ENCODE peak calls at places on chromosomes 13 and 19, in seven cellular contexts. C, E, T, O, R, N and M are unnamed samples.

GRCh38 chr13:50441141-50441540 is 402.4 kb downstream of the DLEU7 start:
- DNase-seq in C (no peak), E (no peak), T (no peak), O (no peak), R (no peak), N (no peak), M (no peak)

GRCh38 chr13:88979465-88980180 is 1308.5 kb downstream of the SLITRK5 start:
- DNase-seq in C (no peak), E (peak), T (no peak), O (no peak), R (no peak), N (no peak), M (no peak)

GRCh38 chr13:108176685-108177274 is 38.6 kb downstream of the LIG4 start:
- DNase-seq in C (peak), E (peak), T (no peak), O (no peak), R (no peak), N (no peak), M (no peak)

GRCh38 chr19:18954094-18954493 is 13.1 kb upstream of the HOMER3 start:
- DNase-seq in C (no peak), E (no peak), T (no peak), O (no peak), R (no peak), N (no peak), M (no peak)

GRCh38 chr19:19077103-19077502 is 13.3 kb downstream of the SLC25A42 start:
- DNase-seq in C (no peak), E (no peak), T (no peak), O (no peak), R (no peak), N (no peak), M (no peak)

GRCh38 chr13:91667486-91667885 is 269.1 kb downstream of the GPC5 start:
- DNase-seq in C (no peak), E (no peak), T (no peak), O (no peak), R (no peak), N (no peak), M (no peak)

GRCh38 chr19:46442808-46443450 is 14.2 kb upstream of the PNMA8C start:
- DNase-seq in C (no peak), E (no peak), T (no peak), O (peak), R (no peak), N (peak), M (no peak)

GRCh38 chr13:61162636-61163035 is 253.0 kb downstream of the PCDH20 start:
- DNase-seq in C (no peak), E (no peak), T (no peak), O (no peak), R (no peak), N (no peak), M (no peak)

GRCh38 chr19:10915511-10916091 is 12.8 kb downstream of the YIPF2 start:
- DNase-seq in C (no peak), E (no peak), T (no peak), O (peak), R (no peak), N (peak), M (no peak)

GRCh38 chr13:20392530-20392929 is 133.1 kb downstream of the CRYL1 start:
- DNase-seq in C (no peak), E (no peak), T (no peak), O (no peak), R (no peak), N (no peak), M (no peak)

GRCh38 chr13:77056382-77056781 is 29.4 kb upstream of the FBXL3 start:
- DNase-seq in C (no peak), E (no peak), T (no peak), O (no peak), R (no peak), N (no peak), M (no peak)

GRCh38 chr13:46748300-46748699 is 48.7 kb downstream of the ESD start:
- DNase-seq in C (no peak), E (no peak), T (no peak), O (no peak), R (no peak), N (no peak), M (no peak)

GRCh38 chr13:30616927-30617314 is 799 bp upstream of the USPL1 start:
- DNase-seq in C (no peak), E (peak), T (no peak), O (peak), R (peak), N (peak), M (peak)

GRCh38 chr19:33639034-33639681 is 17.4 kb downstream of the CHST8 start:
- DNase-seq in C (no peak), E (no peak), T (no peak), O (no peak), R (no peak), N (no peak), M (no peak)

GRCh38 chr19:3867971-3868769 is 668 bp downstream of the ZFR2 start:
- DNase-seq in C (no peak), E (no peak), T (peak), O (no peak), R (no peak), N (no peak), M (no peak)

GRCh38 chr13:109700176-109700575 is 86.2 kb downstream of the IRS2 start:
- DNase-seq in C (no peak), E (no peak), T (no peak), O (no peak), R (peak), N (peak), M (peak)

GRCh38 chr13:41079725-41080124 is 18.4 kb downstream of the WBP4 start:
- DNase-seq in C (no peak), E (no peak), T (no peak), O (no peak), R (no peak), N (no peak), M (no peak)

GRCh38 chr19:42200116-42200740 is 17.2 kb downstream of the DEDD2 start:
- DNase-seq in C (no peak), E (no peak), T (no peak), O (no peak), R (no peak), N (peak), M (no peak)

GRCh38 chr13:32031815-32032345 is 306 bp downstream of the FRY start:
- DNase-seq in C (no peak), E (no peak), T (no peak), O (no peak), R (no peak), N (no peak), M (no peak)

GRCh38 chr19:58476498-58477015 is 405 bp downstream of the ZNF446 start:
- DNase-seq in C (no peak), E (no peak), T (no peak), O (no peak), R (no peak), N (no peak), M (no peak)

GRCh38 chr19:49488863-49489537 is 1.6 kb downstream of the RPL13A start:
- DNase-seq in C (no peak), E (no peak), T (no peak), O (no peak), R (no peak), N (no peak), M (no peak)

GRCh38 chr13:113495494-113496251 is 5.2 kb upstream of the DCUN1D2 start:
- DNase-seq in C (no peak), E (no peak), T (no peak), O (no peak), R (no peak), N (no peak), M (no peak)

GRCh38 chr13:48297131-48297786 is 6.3 kb upstream of the RB1 start:
- DNase-seq in C (no peak), E (no peak), T (no peak), O (no peak), R (no peak), N (no peak), M (no peak)